ENCODE peak calls at places on chromosome 18, in nine cellular contexts. L is stimulated activated CD4-positive, alpha-beta T cell treated with anti-CD3 and anti-CD28 coated beads, Interleukin-2, amount 100 ng/mL, for 48 hours; J is A549; K is GM23248; W is HEK293T; Z is NCI-H1092 treated with DMSO at 0.1 percent for 48 hours; C is brain microvascular endothelial cell; F is G401; S is ELR. M is an unnamed sample.

GRCh38 chr18:34222396-34223163 is 2.1 kb downstream of the NOL4 start:
- DNase-seq in L (no peak), S (no peak), F (peak), Z (peak), C (no peak), J (no peak), W (peak), K (peak), M (peak)

GRCh38 chr18:55243852-55244251 is 284.6 kb upstream of the CCDC68 start:
- DNase-seq in L (no peak), C (no peak), J (no peak), K (peak), W (no peak), S (no peak), Z (no peak), F (no peak), M (no peak)

GRCh38 chr18:32683044-32683443 is 89.8 kb downstream of the KLHL14 start:
- DNase-seq in K (no peak), C (no peak), L (no peak), J (no peak), S (no peak), F (no peak), Z (no peak), W (no peak), M (no peak)

GRCh38 chr18:76259012-76259568 is 236.0 kb downstream of the ZNF516 start:
- DNase-seq in K (no peak), J (no peak), Z (no peak), W (no peak), F (no peak), L (no peak), C (no peak), S (peak), M (no peak)

GRCh38 chr18:29892960-29893558 is 1149.5 kb downstream of the DSC3 start:
- DNase-seq in C (no peak), F (no peak), W (no peak), K (peak), Z (peak), S (peak), J (no peak), L (no peak), M (no peak)

GRCh38 chr18:65942854-65943253 is 192.0 kb downstream of the CDH7 start:
- DNase-seq in F (no peak), Z (no peak), S (no peak), J (no peak), K (no peak), L (no peak), W (no peak), C (no peak), M (no peak)

GRCh38 chr18:5534845-5535244 is 9.0 kb downstream of the EPB41L3 start:
- DNase-seq in K (no peak), Z (no peak), S (no peak), C (no peak), F (no peak), J (no peak), L (no peak), W (no peak), M (no peak)

GRCh38 chr18:59718108-59719057 is 21.2 kb upstream of the CCBE1 start:
- DNase-seq in W (no peak), Z (no peak), F (no peak), K (peak), L (no peak), S (peak), C (peak), J (peak), M (no peak)

GRCh38 chr18:35703043-35703688 is 121.6 kb downstream of the GALNT1 start:
- DNase-seq in J (no peak), C (no peak), S (peak), L (no peak), W (no peak), F (no peak), K (peak), Z (no peak), M (no peak)

GRCh38 chr18:34767601-34768027 is 57.5 kb downstream of the DTNA start:
- DNase-seq in F (no peak), J (no peak), K (peak), S (peak), C (peak), L (no peak), W (no peak), Z (no peak), M (no peak)

GRCh38 chr18:49177071-49177470 is 226.3 kb upstream of the SMAD7 start:
- DNase-seq in L (no peak), S (peak), F (no peak), Z (no peak), C (no peak), W (no peak), J (no peak), K (no peak), M (no peak)

GRCh38 chr18:58456625-58457024 is 172.3 kb downstream of the ALPK2 start:
- DNase-seq in K (no peak), S (no peak), F (no peak), W (no peak), Z (no peak), C (no peak), J (no peak), L (no peak), M (no peak)

GRCh38 chr18:35231052-35231451 is 9.8 kb upstream of the ZNF397 start:
- DNase-seq in Z (peak), F (peak), W (peak), L (peak), K (peak), S (peak), C (peak), J (peak), M (peak)

GRCh38 chr18:44594779-44595467 is 85.8 kb upstream of the SETBP1 start:
- DNase-seq in C (peak), L (no peak), Z (no peak), W (no peak), J (no peak), K (peak), S (peak), F (no peak), M (no peak)

GRCh38 chr18:21742323-21742687 is 1.7 kb downstream of the MIB1 start:
- DNase-seq in K (peak), S (peak), F (no peak), W (no peak), Z (no peak), C (no peak), L (no peak), J (no peak), M (no peak)

GRCh38 chr18:59267511-59268126 is 5.6 kb downstream of the RAX start:
- DNase-seq in F (no peak), W (no peak), J (peak), S (no peak), Z (peak), L (no peak), K (peak), C (no peak), M (no peak)

GRCh38 chr18:56276466-56276865 is 361.9 kb downstream of the TXNL1 start:
- DNase-seq in C (no peak), Z (no peak), L (no peak), S (no peak), W (no peak), K (no peak), J (no peak), F (no peak), M (no peak)

GRCh38 chr18:21826196-21826595 is 85.6 kb downstream of the MIB1 start:
- DNase-seq in W (no peak), C (no peak), S (peak), L (no peak), J (no peak), F (no peak), K (peak), Z (no peak), M (no peak)

GRCh38 chr18:26978812-26979341 is 113.4 kb upstream of the AQP4 start:
- DNase-seq in F (no peak), W (no peak), L (no peak), S (no peak), C (no peak), J (no peak), K (no peak), Z (no peak), M (no peak)

GRCh38 chr18:69889009-69889408 is 58.7 kb downstream of the CD226 start:
- DNase-seq in K (no peak), L (no peak), J (no peak), S (no peak), Z (no peak), W (no peak), F (no peak), C (no peak), M (no peak)

GRCh38 chr18:5993938-5994337 is 98.6 kb upstream of the TMEM200C start:
- DNase-seq in C (no peak), J (no peak), K (no peak), S (no peak), W (no peak), L (no peak), Z (no peak), F (no peak), M (no peak)

GRCh38 chr18:35513181-35513932 is 15.6 kb upstream of the INO80C start:
- DNase-seq in J (peak), W (peak), K (peak), S (peak), F (peak), Z (no peak), C (peak), L (no peak), M (peak)

GRCh38 chr18:78776151-78776550 is 203.5 kb upstream of the SALL3 start:
- DNase-seq in C (no peak), L (no peak), W (no peak), S (no peak), Z (no peak), K (no peak), F (no peak), J (no peak), M (no peak)

GRCh38 chr18:59906203-59906602 is 6.4 kb downstream of the PMAIP1 start:
- DNase-seq in F (no peak), S (no peak), L (no peak), J (no peak), Z (no peak), W (no peak), K (no peak), C (no peak), M (no peak)

GRCh38 chr18:77096936-77097886 is 35.4 kb downstream of the MBP start:
- DNase-seq in C (no peak), S (no peak), K (no peak), Z (peak), F (no peak), W (no peak), L (no peak), J (no peak), M (no peak)

GRCh38 chr18:76993573-76993972 is 139.0 kb downstream of the MBP start:
- DNase-seq in L (no peak), K (no peak), Z (no peak), S (no peak), J (no peak), W (no peak), C (no peak), F (no peak), M (no peak)

GRCh38 chr18:76115580-76115979 is 379.5 kb downstream of the ZNF516 start:
- DNase-seq in C (no peak), J (no peak), S (no peak), F (no peak), W (no peak), K (no peak), L (no peak), Z (no peak), M (no peak)

GRCh38 chr18:59837586-59837985 is 62.2 kb upstream of the PMAIP1 start:
- DNase-seq in W (peak), Z (peak), F (peak), L (peak), K (peak), J (peak), C (peak), S (peak), M (peak)

GRCh38 chr18:21406111-21406510 is 164.1 kb downstream of the GREB1L start:
- DNase-seq in L (no peak), J (no peak), C (no peak), K (peak), W (no peak), S (peak), Z (no peak), F (no peak), M (no peak)

GRCh38 chr18:36297419-36298112 is at the start of gene FHOD3:
- DNase-seq in C (no peak), W (peak), S (peak), F (peak), Z (peak), K (peak), J (peak), L (peak), M (peak)